ENCODE peak calls at places on chromosomes 1 and 21, in nine cellular contexts. N, M, V, B, J, C, A, H and U are unnamed samples.
A peak's percentile ranks its signal among the peaks of the same experiment; 100 is the strongest.

GRCh38 chr1:11550664-11551283 is 71.8 kb downstream of the DISP3 start:
- DNase-seq in N (peak; percentile 42), M (no peak), V (no peak), B (peak; percentile 95), J (no peak), C (peak; percentile 51), A (peak; percentile 86), H (peak; percentile 56), U (peak; percentile 59)

GRCh38 chr21:18951291-18952038 is 547.9 kb upstream of the TMPRSS15 start:
- DNase-seq in N (no peak), M (no peak), V (no peak), B (peak; percentile 82), J (no peak), C (no peak), A (peak; percentile 9), H (peak; percentile 14), U (peak; percentile 7)

GRCh38 chr1:231049121-231049979 is 9.3 kb upstream of the FAM89A start:
- DNase-seq in N (no peak), M (no peak), V (no peak), B (no peak), J (no peak), C (no peak), A (no peak), H (no peak), U (no peak)

GRCh38 chr1:208731976-208732821 is 488.0 kb upstream of the PLXNA2 start:
- DNase-seq in N (no peak), M (no peak), V (no peak), B (peak; percentile 53), J (no peak), C (no peak), A (no peak), H (no peak), U (peak; percentile 63)

GRCh38 chr1:85358702-85359438 is 82.4 kb upstream of the BCL10 start:
- DNase-seq in N (no peak), M (no peak), V (no peak), B (no peak), J (no peak), C (no peak), A (no peak), H (no peak), U (no peak)

GRCh38 chr1:37159102-37159501 is 124.8 kb upstream of the GRIK3 start:
- DNase-seq in N (no peak), M (no peak), V (no peak), B (no peak), J (no peak), C (no peak), A (no peak), H (peak; percentile 17), U (peak; percentile 13)

GRCh38 chr1:36068866-36069265 is 15.0 kb upstream of the TEKT2 start:
- DNase-seq in N (no peak), M (no peak), V (no peak), B (no peak), J (no peak), C (no peak), A (no peak), H (no peak), U (no peak)

GRCh38 chr21:45365608-45366241 is 39.2 kb upstream of the COL18A1 start:
- DNase-seq in N (peak; percentile 14), M (no peak), V (no peak), B (peak; percentile 90), J (peak; percentile 17), C (no peak), A (no peak), H (no peak), U (no peak)

DNA sequence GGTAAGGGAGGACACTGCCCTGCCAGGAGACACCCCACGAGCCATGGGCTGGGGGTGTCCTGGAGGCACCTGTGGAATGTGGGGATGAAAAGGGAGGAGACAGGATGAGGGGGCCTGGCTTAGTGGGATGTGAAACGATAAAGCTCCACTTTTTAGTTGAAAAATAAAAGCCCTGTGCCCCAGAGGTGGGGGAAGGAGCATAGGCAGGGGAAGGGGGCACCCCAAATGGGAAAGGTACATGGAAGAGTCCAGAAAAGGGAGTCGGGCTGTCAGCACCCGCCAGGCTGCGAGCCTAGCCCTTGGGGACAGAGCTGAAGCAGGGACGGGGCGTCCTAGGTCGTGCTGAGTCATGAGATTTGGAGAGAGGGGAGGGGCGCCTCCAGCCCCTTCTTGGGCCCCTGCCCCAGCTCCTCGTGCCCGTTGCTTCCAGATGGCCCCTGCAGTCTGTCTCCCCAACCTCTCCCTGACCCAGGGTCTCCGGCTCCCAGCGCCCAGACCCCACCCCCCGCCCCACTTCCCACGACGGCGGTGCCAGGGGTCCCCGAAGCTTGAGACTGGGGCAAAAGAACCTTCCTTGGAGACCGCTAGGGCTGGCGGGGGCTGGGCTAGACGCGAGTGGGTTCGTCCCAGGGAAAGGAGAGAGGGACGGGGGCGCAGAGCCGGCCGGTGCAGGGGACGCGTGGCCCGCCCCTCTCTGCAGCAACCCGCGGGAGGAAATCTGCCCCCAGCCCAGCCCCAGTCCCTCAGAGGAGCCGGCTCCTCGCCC is 795 bp downstream of the SYT2 start:
- DNase-seq in N (no peak), M (no peak), V (no peak), B (peak; percentile 78), J (no peak), C (no peak), A (no peak), H (no peak), U (no peak)
- H3K4me3 ChIP-seq in N (peak overlapping the region; percentile 26), M (no peak overlapping the region), V (peak overlapping the region; percentile 36), B (peak overlapping the region; percentile 80), J (no peak overlapping the region), C (peak overlapping the region; percentile 24), A (no peak overlapping the region), H (no peak overlapping the region), U (no peak overlapping the region)

DNA sequence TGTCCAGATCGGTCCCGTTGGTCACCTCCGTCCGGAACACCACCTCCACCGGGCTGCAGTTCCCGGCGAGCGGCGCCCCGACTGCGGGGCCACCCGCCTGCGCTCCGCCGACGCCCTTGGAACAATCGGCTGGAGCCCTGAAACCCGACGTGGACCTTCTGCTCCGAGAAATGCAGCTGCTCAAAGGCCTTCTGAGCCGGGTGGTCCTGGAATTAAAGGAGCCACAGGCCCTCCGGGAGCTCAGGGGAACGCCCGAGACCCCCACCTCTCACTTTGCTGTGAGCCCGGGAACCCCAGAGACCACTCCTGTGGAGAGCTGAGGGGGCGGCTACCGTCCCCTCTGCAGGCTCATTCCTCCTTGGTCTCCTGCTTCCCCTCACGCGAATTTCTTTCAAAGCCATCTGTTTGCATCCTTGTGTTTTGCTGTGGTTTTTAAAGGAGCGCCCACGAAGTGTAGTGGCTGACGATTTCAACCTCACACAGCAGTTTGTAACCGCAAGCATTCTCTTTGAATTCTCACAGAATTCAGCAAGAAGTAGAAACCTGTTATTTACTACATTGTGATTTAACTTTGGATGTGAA is 6.1 kb downstream of the FCRLB start:
- DNase-seq in N (no peak), M (no peak), V (no peak), B (no peak), J (no peak), C (no peak), A (peak; percentile 72), H (no peak), U (peak; percentile 70)
- TF ChIP-seq CTCF in N (no peak), M (no peak), V (no peak), B (no peak), J (no peak), C (no peak), A (no peak), H (no peak), U (no peak)

DNA sequence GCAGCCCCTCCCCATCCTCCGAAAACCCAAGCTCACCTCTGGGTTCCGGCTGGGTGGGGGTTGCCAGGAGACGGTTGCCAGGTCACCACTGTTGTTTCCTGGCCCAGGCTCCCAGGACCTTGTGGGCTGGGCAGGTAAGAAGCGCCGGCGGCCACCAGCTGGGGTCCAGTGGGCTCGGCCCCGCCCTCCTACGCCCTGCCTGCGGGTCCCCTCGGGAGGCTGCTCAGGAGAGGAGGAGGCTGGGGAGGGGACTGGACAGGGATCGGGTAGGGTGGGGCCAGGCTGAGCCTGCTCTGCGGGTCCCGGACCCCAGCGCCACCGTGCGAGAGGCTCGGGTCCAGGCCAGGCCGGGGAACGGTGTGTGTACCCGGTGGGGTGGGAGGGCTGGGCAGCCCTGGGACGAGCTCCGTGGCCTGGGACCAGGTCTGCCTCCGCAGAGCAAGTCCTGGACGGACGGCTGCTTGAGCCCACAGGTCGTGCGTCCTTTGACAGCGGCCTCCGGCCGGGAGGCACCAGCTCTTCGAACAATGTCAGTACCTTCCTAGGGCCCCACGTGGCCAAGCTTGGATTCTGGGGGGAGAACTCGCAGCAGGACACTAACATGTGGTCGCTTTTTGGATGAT is at the start of gene TTLL10:
- DNase-seq in N (peak; percentile 15), M (no peak), V (no peak), B (peak; percentile 93), J (no peak), C (no peak), A (no peak), H (no peak), U (peak; percentile 33)
- H3K4me3 ChIP-seq in N (no peak within 1 kb of the TSS), M (no peak within 1 kb of the TSS), V (no peak within 1 kb of the TSS), B (no peak within 1 kb of the TSS), J (no peak within 1 kb of the TSS), C (no peak within 1 kb of the TSS), A (no peak within 1 kb of the TSS), H (no peak within 1 kb of the TSS), U (no peak within 1 kb of the TSS)

GRCh38 chr1:157173900-157174410 is 35.8 kb upstream of the ETV3 start:
- DNase-seq in N (no peak), M (no peak), V (no peak), B (no peak), J (no peak), C (no peak), A (peak; percentile 17), H (no peak), U (peak; percentile 29)

GRCh38 chr1:157167437-157167836 is 29.2 kb upstream of the ETV3 start:
- DNase-seq in N (no peak), M (no peak), V (no peak), B (no peak), J (no peak), C (no peak), A (no peak), H (peak; percentile 57), U (no peak)

GRCh38 chr1:157166581-157166980 is 28.4 kb upstream of the ETV3 start:
- DNase-seq in N (no peak), M (no peak), V (no peak), B (no peak), J (no peak), C (no peak), A (no peak), H (no peak), U (no peak)

GRCh38 chr1:157168015-157168414 is 29.8 kb upstream of the ETV3 start:
- DNase-seq in N (no peak), M (no peak), V (no peak), B (no peak), J (no peak), C (no peak), A (no peak), H (peak; percentile 27), U (peak; percentile 58)

DNA sequence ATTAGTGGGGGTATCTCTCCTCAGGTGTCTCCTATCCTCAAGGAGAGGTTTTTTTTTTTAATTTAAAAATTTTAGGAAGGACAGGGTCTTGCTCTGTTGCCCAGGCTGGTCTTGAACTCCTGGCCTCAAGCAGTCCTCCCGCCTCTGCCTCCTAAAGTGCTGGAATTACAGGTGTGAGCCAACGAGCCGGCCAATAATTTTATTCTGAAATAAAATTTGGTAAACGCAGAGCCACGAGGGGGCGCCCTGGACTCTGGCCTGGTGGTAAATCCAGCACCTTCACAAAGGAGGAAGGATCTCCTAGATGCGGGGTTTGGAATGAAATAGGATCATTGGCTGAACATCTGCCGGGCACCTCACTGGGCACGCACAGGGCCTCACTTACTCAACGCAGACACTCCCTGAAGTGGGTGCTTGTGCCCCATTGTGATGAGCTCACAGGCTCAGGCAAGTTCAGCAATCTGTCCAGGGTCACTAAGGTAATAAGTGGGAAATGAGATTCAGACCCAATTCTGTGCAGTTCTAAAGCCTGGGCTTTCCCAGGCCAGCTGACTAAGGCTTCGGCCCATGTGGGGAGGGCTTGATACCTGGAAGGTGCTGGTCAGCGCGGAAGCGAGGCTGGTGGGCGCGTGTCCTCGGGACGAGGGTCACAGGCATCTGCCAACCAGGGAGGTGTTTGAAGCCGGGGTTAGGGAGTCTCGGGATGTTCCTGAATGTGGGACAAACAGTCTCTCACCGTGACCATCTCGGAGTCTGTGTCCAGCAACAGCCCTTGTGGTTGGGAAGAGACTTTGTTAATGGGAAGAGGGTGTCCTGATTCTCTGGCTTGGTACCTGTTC is 32.7 kb upstream of the ETV3 start:
- DNase-seq in N (no peak), M (no peak), V (no peak), B (peak; percentile 93), J (no peak), C (no peak), A (peak; percentile 52), H (peak; percentile 62), U (peak; percentile 57)
- TF ChIP-seq CTCF in N (peak; percentile 34), M (no peak), V (peak; percentile 21), B (peak; percentile 83), J (peak; percentile 55), C (peak; percentile 8), A (peak; percentile 55), H (peak; percentile 83), U (peak; percentile 59)